ENCODE peak calls at places on chromosomes 4 and X, in ten cellular contexts. K, X, B, C, Q, Y, J, N, A and R are unnamed samples.

GRCh38 chrX:23756165-23756564 is 13.1 kb upstream of the ACOT9 start:
- DNase-seq in K (peak), X (no peak), B (peak), C (peak), Q (peak), Y (peak), J (peak), N (no peak), A (peak), R (peak)

GRCh38 chr4:158111241-158111640 is 61.6 kb downstream of the GASK1B start:
- DNase-seq in K (no peak), X (no peak), B (no peak), C (no peak), Q (no peak), Y (no peak), J (no peak), N (peak), A (no peak), R (no peak)

GRCh38 chrX:10246846-10247245 is 90.1 kb downstream of the CLCN4 start:
- DNase-seq in K (no peak), X (no peak), B (no peak), C (no peak), Q (no peak), Y (no peak), J (no peak), N (no peak), A (no peak), R (no peak)

GRCh38 chr4:128483816-128484215 is 196.2 kb upstream of the PGRMC2 start:
- DNase-seq in K (peak), X (no peak), B (no peak), C (no peak), Q (peak), Y (no peak), J (no peak), N (peak), A (no peak), R (no peak)

GRCh38 chr4:39976945-39977488 is 694 bp downstream of the PDS5A start:
- DNase-seq in K (peak), X (peak), B (no peak), C (peak), Q (no peak), Y (no peak), J (peak), N (peak), A (peak), R (peak)

GRCh38 chrX:126770179-126770578 is 49.4 kb upstream of the PRR32 start:
- DNase-seq in K (peak), X (no peak), B (peak), C (peak), Q (no peak), Y (peak), J (peak), N (no peak), A (no peak), R (peak)

GRCh38 chrX:8879750-8880149 is 78.6 kb upstream of the FAM9A start:
- DNase-seq in K (peak), X (no peak), B (no peak), C (peak), Q (peak), Y (no peak), J (peak), N (no peak), A (peak), R (peak)

GRCh38 chr4:76993787-76994641 is 44.5 kb downstream of the SEPTIN11 start:
- DNase-seq in K (no peak), X (no peak), B (no peak), C (no peak), Q (no peak), Y (no peak), J (no peak), N (no peak), A (peak), R (peak)

GRCh38 chr4:117983541-117984451 is 50.5 kb upstream of the NDST3 start:
- DNase-seq in K (no peak), X (no peak), B (no peak), C (no peak), Q (peak), Y (peak), J (no peak), N (no peak), A (no peak), R (no peak)

GRCh38 chrX:108704839-108705238 is 31.5 kb downstream of the IRS4 start:
- DNase-seq in K (no peak), X (no peak), B (no peak), C (no peak), Q (no peak), Y (peak), J (no peak), N (no peak), A (no peak), R (no peak)

GRCh38 chr4:76689079-76689817 is 208.7 kb downstream of the SOWAHB start:
- DNase-seq in K (no peak), X (no peak), B (no peak), C (peak), Q (peak), Y (no peak), J (peak), N (no peak), A (peak), R (peak)

GRCh38 chr4:22029803-22030202 is 81.2 kb upstream of the KCNIP4 start:
- DNase-seq in K (no peak), X (no peak), B (no peak), C (no peak), Q (no peak), Y (peak), J (no peak), N (no peak), A (no peak), R (no peak)

GRCh38 chrX:130725519-130725918 is 177.5 kb downstream of the ENOX2 start:
- DNase-seq in K (no peak), X (no peak), B (no peak), C (no peak), Q (no peak), Y (no peak), J (no peak), N (no peak), A (no peak), R (no peak)

GRCh38 chr4:87011340-87012034 is 76.7 kb downstream of the AFF1 start:
- DNase-seq in K (no peak), X (no peak), B (no peak), C (no peak), Q (peak), Y (peak), J (no peak), N (peak), A (no peak), R (no peak)

GRCh38 chrX:135572436-135572835 is 52.0 kb downstream of the INTS6L start:
- DNase-seq in K (peak), X (no peak), B (no peak), C (no peak), Q (no peak), Y (no peak), J (no peak), N (no peak), A (no peak), R (no peak)

GRCh38 chr4:75895744-75896314 is 6.4 kb downstream of the PPEF2 start:
- DNase-seq in K (peak), X (no peak), B (no peak), C (no peak), Q (peak), Y (peak), J (peak), N (peak), A (peak), R (peak)

GRCh38 chr4:155405059-155405458 is 28.3 kb upstream of the MAP9 start:
- DNase-seq in K (peak), X (no peak), B (no peak), C (no peak), Q (no peak), Y (no peak), J (no peak), N (peak), A (no peak), R (no peak)

GRCh38 chr4:48290146-48290772 is 20.6 kb upstream of the TEC start:
- DNase-seq in K (peak), X (no peak), B (no peak), C (peak), Q (peak), Y (peak), J (peak), N (no peak), A (peak), R (peak)

GRCh38 chr4:95066011-95066410 is 308.3 kb downstream of the BMPR1B start:
- DNase-seq in K (no peak), X (no peak), B (no peak), C (no peak), Q (no peak), Y (no peak), J (no peak), N (no peak), A (no peak), R (no peak)

GRCh38 chrX:78655642-78656041 is 3.5 kb downstream of the RTL3 start:
- DNase-seq in K (no peak), X (no peak), B (no peak), C (no peak), Q (no peak), Y (no peak), J (no peak), N (no peak), A (no peak), R (no peak)

GRCh38 chr4:20126906-20127305 is 124.8 kb upstream of the SLIT2 start:
- DNase-seq in K (no peak), X (no peak), B (no peak), C (no peak), Q (peak), Y (no peak), J (no peak), N (peak), A (no peak), R (no peak)

GRCh38 chrX:443676-444210 is 57.0 kb upstream of the PPP2R3B start:
- DNase-seq in K (no peak), X (no peak), B (no peak), C (no peak), Q (peak), Y (no peak), J (no peak), N (no peak), A (no peak), R (no peak)

GRCh38 chrX:626745-627509 is 3.7 kb upstream of the SHOX start:
- DNase-seq in K (no peak), X (peak), B (no peak), C (no peak), Q (peak), Y (no peak), J (peak), N (no peak), A (no peak), R (no peak)

GRCh38 chrX:72351606-72352338 is 46.1 kb upstream of the CITED1 start:
- DNase-seq in K (no peak), X (no peak), B (no peak), C (no peak), Q (no peak), Y (no peak), J (no peak), N (peak), A (no peak), R (no peak)

GRCh38 chr4:76765473-76766183 is 132.3 kb downstream of the SOWAHB start:
- DNase-seq in K (no peak), X (no peak), B (no peak), C (no peak), Q (no peak), Y (no peak), J (no peak), N (peak), A (peak), R (peak)

GRCh38 chrX:151852294-151852693 is 60.4 kb upstream of the MAGEA4 start:
- DNase-seq in K (peak), X (no peak), B (no peak), C (no peak), Q (no peak), Y (no peak), J (no peak), N (no peak), A (no peak), R (peak)

GRCh38 chr4:112038861-112039260 is 106.4 kb upstream of the FAM241A start:
- DNase-seq in K (no peak), X (no peak), B (no peak), C (no peak), Q (peak), Y (peak), J (no peak), N (peak), A (no peak), R (no peak)

GRCh38 chr4:8142556-8142955 is 16.1 kb downstream of the ABLIM2 start:
- DNase-seq in K (no peak), X (no peak), B (no peak), C (no peak), Q (no peak), Y (no peak), J (no peak), N (no peak), A (no peak), R (no peak)

GRCh38 chr4:22356996-22357596 is 158.8 kb downstream of the ADGRA3 start:
- DNase-seq in K (peak), X (no peak), B (no peak), C (no peak), Q (peak), Y (peak), J (peak), N (no peak), A (no peak), R (peak)

GRCh38 chr4:32169841-32170240 is 1449.7 kb downstream of the PCDH7 start:
- DNase-seq in K (no peak), X (no peak), B (no peak), C (no peak), Q (no peak), Y (no peak), J (no peak), N (no peak), A (no peak), R (no peak)

GRCh38 chr4:156291317-156291716 is 337.7 kb upstream of the CTSO start:
- DNase-seq in K (no peak), X (no peak), B (no peak), C (no peak), Q (peak), Y (peak), J (no peak), N (peak), A (no peak), R (no peak)

GRCh38 chrX:119235872-119236598 is at the start of gene PGRMC1:
- DNase-seq in K (peak), X (peak), B (peak), C (peak), Q (peak), Y (peak), J (peak), N (peak), A (peak), R (peak)